ENCODE peak calls at places on chromosome 17, in five cellular contexts. B, P, F, U and X are unnamed samples. For H3K9me3 and H3K4me1, the result is how much of the 10 kb centered on the place peaks cover.

GRCh38 chr17:17693253-17693954 is 12.1 kb downstream of the RAI1 start:
- DNase-seq in B (no peak), F (peak), U (peak), P (peak), X (no peak)

GRCh38 chr17:32962320-32962707 is 29.3 kb upstream of the SPACA3 start:
- DNase-seq in U (no peak), F (no peak), P (no peak), B (no peak), X (no peak)

GRCh38 chr17:48081858-48082257 is 19.4 kb downstream of the CBX1 start:
- DNase-seq in U (no peak), F (no peak), P (no peak), B (no peak), X (no peak)

GRCh38 chr17:46078675-46079074 is 79.6 kb downstream of the STH start:
- DNase-seq in P (no peak), U (no peak), B (no peak), F (no peak), X (no peak)

GRCh38 chr17:78412403-78412802 is 34.0 kb downstream of the PGS1 start:
- DNase-seq in F (peak), U (no peak), B (no peak), P (peak), X (no peak)

GRCh38 chr17:82097187-82097918 is 683 bp downstream of the FASN start:
- DNase-seq in U (peak), P (peak), B (no peak), F (peak), X (no peak)

GRCh38 chr17:59167571-59168001 is 12.0 kb downstream of the PRR11 start:
- DNase-seq in P (peak), B (no peak), U (no peak), F (no peak), X (no peak)

GRCh38 chr17:12395733-12396354 is 269.8 kb upstream of the MYOCD start:
- DNase-seq in B (no peak), F (peak), P (peak), U (no peak), X (no peak)

GRCh38 chr17:79706931-79707382 is 23.8 kb upstream of the ENPP7 start:
- DNase-seq in B (no peak), F (peak), U (no peak), P (no peak), X (no peak)

DNA sequence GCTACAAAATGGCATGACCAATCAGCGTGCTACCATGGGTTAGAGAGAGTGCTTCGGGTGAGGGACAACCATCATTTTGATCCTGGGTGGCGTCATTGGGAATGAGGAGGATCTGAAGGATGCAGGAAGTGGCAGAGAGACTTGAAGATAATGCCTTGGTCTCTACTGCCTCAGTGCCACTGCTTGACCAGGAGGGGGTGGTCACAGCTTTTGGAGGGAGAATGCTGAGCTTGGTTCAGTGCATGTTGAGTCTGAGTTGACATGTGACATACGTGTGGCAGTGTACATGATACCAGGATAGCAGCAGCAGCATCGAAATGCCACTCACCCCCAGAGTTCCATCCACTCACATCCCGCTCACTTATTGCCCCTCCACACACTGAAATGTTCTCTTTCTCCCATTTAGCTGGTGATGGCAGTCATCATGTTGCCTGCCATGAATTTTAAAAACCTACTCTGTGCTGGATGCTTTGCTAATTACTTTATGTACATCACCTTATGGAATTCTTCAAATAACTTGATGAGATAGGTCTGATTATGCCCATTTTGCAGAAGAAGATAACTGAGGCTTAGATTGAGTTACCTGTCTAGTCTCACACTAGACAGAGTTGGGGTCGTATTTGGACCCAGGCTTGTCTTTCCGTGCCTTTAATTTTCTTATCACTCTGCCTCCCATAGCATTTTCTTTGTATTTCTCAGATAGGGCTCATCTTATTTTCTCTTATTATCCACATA is 36.7 kb downstream of the ARSG start:
- DNase-seq in P (no peak), B (no peak), F (no peak), U (no peak), X (no peak)
- H3K9me3 ChIP-seq in P (under half), B (under half), F (under half), U (under half), X (under half)

DNA sequence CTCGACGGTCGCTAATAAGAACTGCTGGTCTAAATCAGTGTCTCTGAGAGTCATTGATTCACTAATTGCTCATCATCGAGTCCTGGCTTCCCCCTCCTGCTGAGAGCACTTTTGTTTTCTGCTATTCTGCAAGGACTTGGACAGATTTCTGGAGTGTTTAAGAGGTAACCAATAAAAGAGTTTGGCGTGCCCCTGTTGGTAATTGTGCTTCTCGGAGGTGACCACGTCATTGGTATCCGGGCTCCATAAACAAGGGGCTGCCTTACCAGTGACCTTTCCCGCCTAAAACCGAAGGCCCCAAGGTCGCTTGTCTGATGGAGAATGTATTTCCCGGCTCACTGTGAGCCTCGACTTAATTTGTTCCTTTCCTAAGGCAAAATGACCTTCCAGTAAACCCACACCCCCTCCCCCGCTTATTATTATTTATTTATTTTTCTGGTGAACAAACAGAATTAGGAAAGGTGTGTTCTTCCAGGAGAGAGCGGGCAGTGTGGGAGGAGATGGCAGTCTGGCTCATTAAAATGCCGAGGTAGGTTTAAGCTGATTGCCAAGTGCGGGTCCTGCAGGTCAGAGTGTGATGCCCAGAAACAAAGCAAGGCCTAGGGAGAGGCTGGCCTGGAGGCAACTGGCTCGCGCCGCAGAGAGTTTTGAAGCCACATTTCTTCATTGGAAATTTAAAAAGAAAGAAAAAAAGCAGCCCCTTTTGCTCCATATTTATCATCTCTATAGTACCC is 30.2 kb downstream of the MSI2 start:
- DNase-seq in P (no peak), B (no peak), U (no peak), F (no peak), X (no peak)
- H3K4me1 ChIP-seq in P (under half), B (under half), U (under half), F (under half), X (under half)

GRCh38 chr17:76716146-76716833 is 5.5 kb upstream of the MXRA7 start:
- DNase-seq in F (peak), B (no peak), P (peak), U (peak), X (peak)

GRCh38 chr17:76714822-76715461 is 4.2 kb upstream of the MXRA7 start:
- DNase-seq in B (no peak), U (peak), P (peak), F (peak), X (peak)

GRCh38 chr17:76715462-76715830 is 4.7 kb upstream of the MXRA7 start:
- DNase-seq in B (no peak), P (no peak), F (no peak), U (no peak), X (no peak)

GRCh38 chr17:76718516-76718915 is 7.8 kb upstream of the MXRA7 start:
- DNase-seq in P (no peak), F (no peak), U (no peak), B (no peak), X (no peak)

DNA sequence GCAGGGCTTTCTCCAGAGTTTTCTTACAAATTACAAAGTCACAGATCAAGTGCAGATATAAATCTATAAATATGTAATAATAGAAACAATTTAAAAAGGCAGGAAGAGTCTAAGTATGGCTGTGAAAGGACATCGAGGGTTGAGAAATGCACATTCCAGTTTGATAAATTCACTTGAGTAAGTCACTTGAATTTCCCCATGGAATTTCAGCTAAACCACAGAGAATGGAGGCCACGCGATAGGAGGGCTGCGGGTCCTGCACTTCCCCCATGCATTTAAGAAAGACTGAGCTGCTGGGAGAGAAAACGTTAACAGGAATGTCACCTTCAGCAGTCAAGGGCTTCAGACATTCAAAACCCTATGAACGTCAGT is 6.1 kb upstream of the MXRA7 start:
- DNase-seq in F (peak), U (no peak), P (peak), B (no peak), X (no peak)
- H3K27ac ChIP-seq in F (peak), U (peak), P (peak), B (no peak), X (peak)

GRCh38 chr17:22464041-22464440 is 771.7 kb downstream of the KCNJ18 start:
- DNase-seq in B (no peak), F (no peak), U (no peak), P (no peak), X (no peak)

GRCh38 chr17:22461460-22462145 is 769.3 kb downstream of the KCNJ18 start:
- DNase-seq in U (no peak), B (no peak), P (no peak), F (no peak), X (no peak)

GRCh38 chr17:22460461-22461063 is 768.2 kb downstream of the KCNJ18 start:
- DNase-seq in B (no peak), F (no peak), U (no peak), P (no peak), X (no peak)

GRCh38 chr17:22462461-22462860 is 770.1 kb downstream of the KCNJ18 start:
- DNase-seq in U (no peak), P (no peak), B (no peak), F (no peak), X (no peak)

DNA sequence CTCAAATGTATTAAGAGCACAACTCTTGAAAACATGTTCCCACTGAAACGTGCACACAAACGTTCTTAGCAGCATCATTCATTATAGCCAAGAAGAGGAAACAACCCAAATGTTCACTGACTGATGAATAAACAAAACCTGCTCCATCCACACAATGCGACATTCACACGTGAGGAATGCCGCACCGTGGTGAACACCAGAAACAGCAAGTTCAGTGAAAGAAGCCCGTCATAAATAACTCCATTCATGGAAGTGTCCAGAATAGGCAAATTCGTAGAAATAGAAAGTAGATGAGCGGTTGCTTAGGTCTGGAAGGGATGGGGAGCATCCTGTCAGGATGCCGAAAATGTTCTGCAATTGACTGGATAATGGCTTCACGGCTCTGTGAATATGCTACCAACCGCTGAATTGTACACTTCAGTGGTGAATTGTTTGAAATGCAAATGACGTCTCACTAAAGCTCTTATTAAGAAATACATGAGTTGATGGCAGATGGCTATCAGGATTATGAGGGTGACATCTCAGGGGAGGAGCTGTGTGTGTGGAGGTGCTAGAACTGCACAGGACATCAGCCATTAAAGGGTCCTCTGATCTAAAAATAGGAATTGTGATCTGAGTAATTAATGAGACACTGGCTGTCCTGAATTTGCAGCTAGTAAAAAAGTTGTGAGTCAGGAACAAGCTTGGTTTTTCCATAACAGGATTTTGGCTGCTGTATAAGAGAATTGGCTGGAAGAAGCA is 771.0 kb downstream of the KCNJ18 start:
- DNase-seq in U (no peak), B (no peak), F (no peak), P (no peak), X (no peak)
- H3K9me3 ChIP-seq in U (under half), B (under half), F (under half), P (under half), X (under half)

GRCh38 chr17:28475151-28475900 is 1.9 kb downstream of the SLC13A2 start:
- DNase-seq in F (no peak), P (peak), U (no peak), B (no peak), X (no peak)

GRCh38 chr17:28478940-28479615 is 5.6 kb downstream of the SLC13A2 start:
- DNase-seq in F (peak), P (peak), U (no peak), B (no peak), X (no peak)

GRCh38 chr17:28480278-28480677 is 6.8 kb downstream of the SLC13A2 start:
- DNase-seq in F (no peak), P (no peak), B (no peak), U (no peak), X (no peak)

GRCh38 chr17:28476076-28476475 is 2.6 kb downstream of the SLC13A2 start:
- DNase-seq in B (no peak), P (no peak), F (no peak), U (no peak), X (no peak)

GRCh38 chr17:28477928-28478327 is 4.5 kb downstream of the SLC13A2 start:
- DNase-seq in B (no peak), F (no peak), P (no peak), U (no peak), X (no peak)
- H3K4me1 ChIP-seq in B (under half), F (under half), P (under half), U (under half), X (under half)

GRCh38 chr17:74042241-74042640 is 161.2 kb upstream of the RPL38 start:
- DNase-seq in U (no peak), B (no peak), F (no peak), P (no peak), X (no peak)

GRCh38 chr17:74045608-74046007 is 157.9 kb upstream of the RPL38 start:
- DNase-seq in B (no peak), U (no peak), F (no peak), P (no peak), X (no peak)

GRCh38 chr17:74042744-74043486 is 160.6 kb upstream of the RPL38 start:
- DNase-seq in F (peak), B (peak), P (peak), U (no peak), X (no peak)

GRCh38 chr17:74040729-74041128 is 162.7 kb upstream of the RPL38 start:
- DNase-seq in B (no peak), F (no peak), P (no peak), U (no peak), X (no peak)

GRCh38 chr17:74043976-74044375 is 159.5 kb upstream of the RPL38 start:
- DNase-seq in U (no peak), F (no peak), B (no peak), P (no peak), X (no peak)
- H3K27ac ChIP-seq in U (no peak), F (no peak), B (no peak), P (no peak), X (no peak)